ENCODE peak calls at places on chromosomes 7 and 10, in nine cellular contexts. A, H, V, N, L, K, X, M and G are unnamed samples. For H3K4me1, the result is how much of the 10 kb centered on the place peaks cover.

GRCh38 chr7:137335814-137336213 is 7.7 kb downstream of the PTN start:
- DNase-seq in V (no peak), L (no peak), M (no peak), K (no peak), H (no peak), A (no peak), X (no peak), N (no peak), G (no peak)

GRCh38 chr10:86391236-86391840 is 24.7 kb upstream of the GRID1 start:
- DNase-seq in L (no peak), X (no peak), M (no peak), N (peak), V (no peak), A (no peak), K (no peak), H (no peak), G (no peak)

GRCh38 chr7:25722856-25723255 is 429.1 kb upstream of the NFE2L3 start:
- DNase-seq in L (no peak), M (no peak), A (no peak), X (no peak), K (no peak), N (no peak), V (no peak), H (no peak), G (no peak)

GRCh38 chr7:106568680-106569499 is 92.1 kb downstream of the CCDC71L start:
- DNase-seq in N (no peak), V (no peak), A (no peak), K (no peak), H (peak), M (no peak), L (no peak), X (no peak), G (peak)

GRCh38 chr7:92932450-92932849 is 96.1 kb upstream of the CDK6 start:
- DNase-seq in X (no peak), N (no peak), A (no peak), M (no peak), V (no peak), L (no peak), H (no peak), K (no peak), G (no peak)

GRCh38 chr10:88932539-88933256 is 19.9 kb downstream of the ACTA2 start:
- DNase-seq in V (peak), A (peak), K (peak), M (peak), N (peak), L (peak), H (peak), X (no peak), G (peak)

GRCh38 chr7:47651355-47652317 is 69.7 kb upstream of the TNS3 start:
- DNase-seq in A (peak), L (no peak), N (no peak), M (no peak), H (no peak), V (no peak), K (no peak), X (no peak), G (no peak)

GRCh38 chr7:150811-151221 is 41.6 kb upstream of the FAM20C start:
- DNase-seq in V (no peak), M (peak), L (no peak), A (no peak), K (peak), H (no peak), X (peak), N (no peak), G (no peak)

GRCh38 chr10:119235381-119235780 is 28.0 kb downstream of the GRK5 start:
- DNase-seq in A (no peak), M (no peak), L (no peak), X (no peak), N (no peak), H (no peak), V (peak), K (no peak), G (no peak)

GRCh38 chr7:149860821-149861727 is 12.7 kb upstream of the ATP6V0E2 start:
- DNase-seq in H (no peak), N (no peak), A (peak), M (no peak), V (no peak), X (no peak), L (peak), K (no peak), G (no peak)

GRCh38 chr7:134730359-134730758 is 49.1 kb upstream of the CALD1 start:
- DNase-seq in N (no peak), X (no peak), K (no peak), A (no peak), L (no peak), M (no peak), V (no peak), H (no peak), G (no peak)
- H3K4me1 ChIP-seq in N (under half), X (under half), K (under half), A (under half), L (under half), M (under half), V (under half), H (under half), G (under half)

DNA sequence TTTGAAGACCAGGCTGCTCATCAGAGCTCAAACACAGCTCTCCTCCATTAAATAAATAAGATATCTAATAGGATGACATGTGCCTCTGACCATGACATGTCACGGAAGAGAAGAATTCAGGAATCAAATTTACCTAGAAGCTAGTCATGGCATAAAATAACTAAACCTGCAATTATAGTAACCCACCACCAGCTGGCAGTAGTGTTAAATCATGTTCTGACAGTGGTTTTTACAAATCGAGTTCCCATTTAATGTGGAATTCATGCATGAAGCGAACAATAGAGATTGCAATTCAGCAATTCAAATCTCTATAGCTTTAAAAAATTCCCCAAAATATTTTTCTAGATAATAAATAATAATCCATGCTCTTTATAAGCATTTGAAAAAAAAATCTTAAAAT is 74.6 kb upstream of the IKZF1 start:
- DNase-seq in K (no peak), N (no peak), M (no peak), H (no peak), V (no peak), L (no peak), A (no peak), X (no peak), G (no peak)
- TF ChIP-seq CTCF in K (no peak), N (no peak), M (no peak), H (no peak), V (no peak), L (peak), A (peak), X (peak), G (peak)

DNA sequence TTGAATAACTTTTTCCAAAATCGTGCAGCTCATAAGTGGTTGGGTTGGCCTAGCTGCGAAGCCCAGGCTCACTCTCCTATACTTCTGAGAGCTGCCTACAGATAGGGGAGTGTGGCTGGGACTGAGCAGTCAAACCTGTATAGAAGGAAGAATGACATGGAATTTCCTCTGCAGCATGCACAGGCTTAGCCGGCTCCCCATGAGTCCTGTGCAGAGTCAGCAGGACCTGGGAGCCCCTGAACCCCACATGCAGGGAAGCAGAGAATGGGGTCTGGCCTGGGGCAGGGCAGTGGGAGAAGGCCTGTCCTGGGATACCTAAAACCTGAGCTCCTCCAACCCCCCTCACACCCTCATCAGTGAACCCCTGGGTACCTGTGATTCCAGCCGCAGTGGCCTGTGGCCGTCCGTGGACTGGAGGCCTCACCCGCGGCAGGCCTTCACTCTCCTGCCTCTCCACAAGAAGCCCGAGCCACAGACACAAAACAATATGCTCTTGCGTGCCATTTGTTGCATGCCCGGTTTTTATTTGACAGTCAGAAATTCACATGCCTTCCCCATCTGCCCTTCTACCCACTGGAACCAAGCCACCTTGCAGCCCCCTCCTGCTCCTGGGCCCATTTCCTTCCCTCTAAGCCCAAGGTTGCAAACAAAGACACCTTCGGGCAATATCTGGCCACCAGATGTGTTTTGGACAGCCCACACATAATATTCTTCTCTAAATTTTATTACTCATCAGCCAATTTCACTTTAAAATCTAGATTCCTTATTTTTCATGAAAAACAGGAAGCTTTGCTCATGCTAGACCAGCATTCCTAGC is 18.0 kb upstream of the C10orf105 start:
- DNase-seq in H (no peak), A (no peak), N (no peak), M (no peak), X (no peak), V (no peak), L (no peak), K (peak), G (no peak)
- H3K4me1 ChIP-seq in H (under half), A (under half), N (under half), M (under half), X (half or more), V (under half), L (under half), K (under half), G (under half)

GRCh38 chr10:57599440-57599839 is 668.3 kb downstream of the IPMK start:
- DNase-seq in X (no peak), M (no peak), H (no peak), A (no peak), V (no peak), L (no peak), K (no peak), N (no peak), G (no peak)

GRCh38 chr10:57593983-57594573 is 673.6 kb downstream of the IPMK start:
- DNase-seq in V (no peak), H (no peak), N (no peak), A (peak), X (no peak), L (no peak), M (no peak), K (no peak), G (no peak)
- TF ChIP-seq CTCF in V (no peak), H (peak), N (no peak), A (peak), X (no peak), L (no peak), M (no peak), K (no peak), G (no peak)

GRCh38 chr10:21503580-21503979 is 21.9 kb downstream of the SKIDA1 start:
- DNase-seq in A (no peak), H (no peak), X (no peak), M (no peak), N (no peak), L (no peak), K (no peak), V (no peak), G (no peak)
- H3K4me1 ChIP-seq in A (under half), H (under half), X (under half), M (under half), N (under half), L (half or more), K (under half), V (under half), G (under half)

DNA sequence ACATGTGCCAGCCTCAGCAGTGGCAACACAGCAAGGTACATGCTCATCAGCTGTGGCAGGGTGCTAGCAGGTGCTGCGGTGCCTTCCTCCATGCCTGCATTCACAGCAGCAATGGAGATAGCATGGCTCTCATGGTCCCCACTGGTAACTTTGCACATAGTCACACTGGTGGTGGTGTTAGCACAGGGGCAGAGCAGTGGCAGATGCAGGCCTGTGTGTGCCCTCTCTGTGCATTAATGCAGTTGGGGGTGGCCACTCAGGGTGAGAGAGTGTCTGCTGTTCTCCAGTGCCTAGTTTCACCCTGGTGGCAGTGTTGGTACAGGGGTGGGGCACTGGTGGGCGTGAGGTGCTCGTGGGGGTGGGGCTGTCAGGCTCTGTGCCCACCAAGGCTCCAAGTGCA is 17.7 kb upstream of the PPP1R3A start:
- DNase-seq in L (no peak), M (no peak), V (no peak), X (no peak), H (no peak), N (no peak), A (no peak), K (no peak), G (no peak)
- TF ChIP-seq CTCF in L (no peak), M (no peak), V (no peak), X (no peak), H (no peak), N (no peak), A (no peak), K (no peak), G (no peak)

GRCh38 chr10:3876563-3876962 is 91.6 kb upstream of the KLF6 start:
- DNase-seq in A (no peak), V (no peak), H (no peak), L (no peak), N (peak), K (no peak), X (no peak), M (no peak), G (no peak)

GRCh38 chr10:3875842-3876235 is 90.8 kb upstream of the KLF6 start:
- DNase-seq in X (no peak), N (peak), V (no peak), L (no peak), M (no peak), H (no peak), A (no peak), K (no peak), G (no peak)

GRCh38 chr10:3873728-3874461 is 88.9 kb upstream of the KLF6 start:
- DNase-seq in X (no peak), K (no peak), L (no peak), N (peak), H (no peak), M (no peak), A (peak), V (peak), G (no peak)

GRCh38 chr10:3877092-3878000 is 92.3 kb upstream of the KLF6 start:
- DNase-seq in K (no peak), X (no peak), A (no peak), N (peak), H (no peak), L (no peak), M (no peak), V (no peak), G (no peak)

DNA sequence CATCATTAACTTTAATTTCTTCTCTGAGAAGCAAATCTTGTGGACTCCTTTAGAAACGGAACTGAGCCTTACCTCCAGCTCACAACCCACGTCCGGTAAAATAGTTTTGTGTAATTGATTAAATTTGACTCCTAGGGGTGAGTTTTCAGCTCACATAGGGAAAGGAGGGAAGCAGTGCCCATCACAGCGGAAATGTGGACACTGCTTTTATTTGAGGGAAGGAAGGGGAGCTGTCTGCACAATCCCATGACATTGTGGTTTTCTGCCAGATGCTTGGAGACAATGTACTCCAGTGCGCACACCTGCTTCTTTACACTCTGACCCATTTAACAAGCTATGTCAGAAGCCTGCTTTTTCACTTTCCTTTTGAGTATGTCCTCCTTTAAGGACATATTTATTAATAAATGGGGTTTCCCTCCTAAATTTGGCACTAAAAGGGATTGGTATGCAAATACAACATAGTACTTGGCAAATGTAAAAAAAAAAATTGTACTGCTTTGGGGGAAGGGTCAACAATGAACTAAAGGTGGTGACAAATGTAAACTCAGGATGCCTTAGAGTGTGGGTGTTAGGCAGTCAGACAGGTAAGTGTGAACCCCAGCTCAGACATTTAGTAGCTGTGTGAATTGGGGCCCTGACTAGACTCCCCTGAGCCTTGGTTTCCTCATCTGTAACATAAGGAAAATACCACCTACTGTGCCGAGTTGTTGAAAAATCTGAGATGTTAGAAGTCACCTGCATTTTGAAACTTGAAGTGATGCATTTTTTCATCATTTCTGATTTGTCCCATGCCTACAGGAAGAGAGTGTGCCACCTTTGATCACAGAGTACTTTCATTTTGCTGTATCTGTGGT is 90.2 kb upstream of the KLF6 start:
- DNase-seq in M (no peak), X (no peak), V (peak), L (no peak), K (no peak), H (no peak), A (no peak), N (peak), G (no peak)
- H3K4me1 ChIP-seq in M (under half), X (under half), V (under half), L (under half), K (under half), H (under half), A (under half), N (under half), G (under half)

DNA sequence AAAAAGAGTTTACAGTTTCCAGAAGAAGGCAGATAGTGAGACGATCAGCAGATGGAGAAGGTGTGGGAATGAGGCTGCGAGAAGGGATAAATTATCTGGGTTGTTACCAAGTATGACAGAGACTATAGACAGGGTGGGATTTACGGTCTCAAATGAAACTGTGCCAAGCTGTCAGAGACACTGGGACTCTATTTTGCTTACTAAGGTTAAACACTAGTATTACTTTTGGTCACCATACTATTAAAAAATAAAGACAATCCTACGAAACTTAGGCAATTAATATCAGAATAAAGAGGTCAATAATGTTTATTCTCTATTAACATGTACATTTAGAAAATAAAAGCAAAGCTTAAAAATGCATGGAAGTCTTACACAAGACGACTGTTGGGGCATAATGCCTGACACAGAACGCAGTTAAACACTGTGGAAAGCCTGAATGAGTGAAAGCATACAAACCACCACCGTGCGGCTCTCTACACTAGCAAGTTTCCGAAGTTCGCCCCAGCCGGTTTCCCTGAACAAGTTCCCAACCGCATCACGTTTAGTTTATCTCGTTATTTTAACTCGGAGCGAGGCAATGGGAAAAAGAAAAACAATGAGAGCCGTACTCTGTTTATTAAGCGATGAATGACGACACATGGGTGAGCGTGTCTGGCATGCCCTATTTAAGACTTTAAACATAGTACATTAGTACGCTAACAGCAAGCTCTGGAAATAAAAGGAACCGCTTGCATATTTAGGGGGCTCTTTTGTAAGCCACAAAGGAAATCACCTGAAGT is 911 bp upstream of the CC2D2B start:
- DNase-seq in A (peak), X (peak), L (peak), N (peak), V (peak), H (peak), K (peak), M (peak), G (peak)
- TF ChIP-seq CTCF in A (no peak), X (no peak), L (peak), N (no peak), V (no peak), H (no peak), K (no peak), M (no peak), G (peak)

GRCh38 chr7:1935176-1936005 is 265.3 kb downstream of the ELFN1 start:
- DNase-seq in K (no peak), H (no peak), V (no peak), N (no peak), A (no peak), X (peak), L (no peak), M (no peak), G (no peak)
- H3K4me1 ChIP-seq in K (under half), H (under half), V (under half), N (under half), A (under half), X (under half), L (under half), M (under half), G (under half)

DNA sequence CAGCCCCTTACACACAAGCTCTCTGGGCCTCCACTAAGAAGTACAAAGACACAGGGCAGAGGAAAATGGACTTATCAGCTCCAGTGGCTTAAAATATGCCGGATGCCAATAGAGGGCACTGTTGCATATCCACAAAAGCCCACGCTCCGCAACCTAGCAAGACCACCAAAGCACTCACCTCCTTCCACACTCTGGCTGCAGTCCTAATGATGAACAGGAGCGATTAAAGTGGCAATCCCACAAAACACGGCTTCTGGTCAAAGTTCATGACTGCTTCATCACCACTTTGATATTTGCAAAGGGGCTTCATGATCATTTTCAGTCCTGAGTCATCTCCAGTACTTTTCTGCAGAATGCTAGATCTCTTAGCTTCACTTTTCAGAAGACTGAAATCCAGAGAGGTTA is 158.3 kb upstream of the ITGB1 start:
- DNase-seq in V (peak), M (no peak), A (no peak), X (no peak), L (peak), N (no peak), K (no peak), H (peak), G (peak)
- TF ChIP-seq CTCF in V (peak), M (no peak), A (peak), X (peak), L (peak), N (peak), K (no peak), H (no peak), G (peak)